ENCODE peak calls at places on chromosomes 12 and 14, in five cellular contexts. One of them, this sample, is unnamed.

GRCh38 chr12:6828671-6829531 is 694 bp downstream of the P3H3 start:
- DNase-seq in natural killer cell: no peak
- DNase-seq in myocyte: peak; percentile 66
- DNase-seq in Jurkat, Clone E6-1: peak; percentile 32
- DNase-seq in left colon: peak; percentile 58
- DNase-seq in this sample: no peak

GRCh38 chr14:101594511-101595148 is 33.3 kb downstream of the DIO3 start:
- DNase-seq in natural killer cell: no peak
- DNase-seq in myocyte: no peak
- DNase-seq in Jurkat, Clone E6-1: no peak
- DNase-seq in left colon: no peak
- DNase-seq in this sample: no peak

GRCh38 chr14:51283402-51283825 is 43.4 kb downstream of the TMX1 start:
- DNase-seq in natural killer cell: no peak
- DNase-seq in myocyte: peak; percentile 90
- DNase-seq in Jurkat, Clone E6-1: peak; percentile 44
- DNase-seq in left colon: no peak
- DNase-seq in this sample: no peak

GRCh38 chr14:88142990-88143389 is 138.1 kb downstream of the GPR65 start:
- DNase-seq in natural killer cell: no peak
- DNase-seq in myocyte: no peak
- DNase-seq in Jurkat, Clone E6-1: no peak
- DNase-seq in left colon: no peak
- DNase-seq in this sample: no peak

GRCh38 chr12:68899251-68899771 is 33.7 kb downstream of the CPM start:
- DNase-seq in natural killer cell: no peak
- DNase-seq in myocyte: peak; percentile 64
- DNase-seq in Jurkat, Clone E6-1: no peak
- DNase-seq in left colon: peak; percentile 73
- DNase-seq in this sample: no peak

GRCh38 chr14:91369628-91370445 is 47.8 kb downstream of the CCDC88C start:
- DNase-seq in natural killer cell: no peak
- DNase-seq in myocyte: no peak
- DNase-seq in Jurkat, Clone E6-1: no peak
- DNase-seq in left colon: no peak
- DNase-seq in this sample: no peak

GRCh38 chr14:37047226-37047625 is 125.2 kb downstream of the SLC25A21 start:
- DNase-seq in natural killer cell: no peak
- DNase-seq in myocyte: no peak
- DNase-seq in Jurkat, Clone E6-1: no peak
- DNase-seq in left colon: no peak
- DNase-seq in this sample: no peak

GRCh38 chr12:26239508-26240328 is 44.3 kb downstream of the SSPN start:
- DNase-seq in natural killer cell: no peak
- DNase-seq in myocyte: peak; percentile 93
- DNase-seq in Jurkat, Clone E6-1: no peak
- DNase-seq in left colon: peak; percentile 49
- DNase-seq in this sample: peak; percentile 13

GRCh38 chr14:91149462-91149861 is 35.6 kb downstream of the DGLUCY start:
- DNase-seq in natural killer cell: no peak
- DNase-seq in myocyte: peak; percentile 91
- DNase-seq in Jurkat, Clone E6-1: no peak
- DNase-seq in left colon: peak; percentile 62
- DNase-seq in this sample: no peak

GRCh38 chr12:115774148-115774905 is 503.2 kb downstream of the MED13L start:
- DNase-seq in natural killer cell: no peak
- DNase-seq in myocyte: no peak
- DNase-seq in Jurkat, Clone E6-1: no peak
- DNase-seq in left colon: no peak
- DNase-seq in this sample: no peak

GRCh38 chr12:103880299-103881142 is 39.5 kb upstream of the NT5DC3 start:
- DNase-seq in natural killer cell: no peak
- DNase-seq in myocyte: no peak
- DNase-seq in Jurkat, Clone E6-1: peak; percentile 29
- DNase-seq in left colon: no peak
- DNase-seq in this sample: no peak

GRCh38 chr14:104724981-104725771 is 1.1 kb downstream of the ADSS1 start:
- DNase-seq in natural killer cell: no peak
- DNase-seq in myocyte: peak; percentile 74
- DNase-seq in Jurkat, Clone E6-1: no peak
- DNase-seq in left colon: no peak
- DNase-seq in this sample: peak; percentile 52

GRCh38 chr12:26273811-26274210 is 78.4 kb downstream of the SSPN start:
- DNase-seq in natural killer cell: no peak
- DNase-seq in myocyte: no peak
- DNase-seq in Jurkat, Clone E6-1: no peak
- DNase-seq in left colon: no peak
- DNase-seq in this sample: no peak

GRCh38 chr14:31042300-31042699 is 16.1 kb upstream of the STRN3 start:
- DNase-seq in natural killer cell: no peak
- DNase-seq in myocyte: no peak
- DNase-seq in Jurkat, Clone E6-1: no peak
- DNase-seq in left colon: no peak
- DNase-seq in this sample: no peak

GRCh38 chr14:92173668-92174067 is 51.9 kb downstream of the CPSF2 start:
- DNase-seq in natural killer cell: no peak
- DNase-seq in myocyte: peak; percentile 10
- DNase-seq in Jurkat, Clone E6-1: no peak
- DNase-seq in left colon: no peak
- DNase-seq in this sample: no peak

GRCh38 chr14:56004807-56005579 is 113.2 kb upstream of the PELI2 start:
- DNase-seq in natural killer cell: no peak
- DNase-seq in myocyte: peak; percentile 59
- DNase-seq in Jurkat, Clone E6-1: peak; percentile 44
- DNase-seq in left colon: peak; percentile 63
- DNase-seq in this sample: no peak

GRCh38 chr12:110790301-110790700 is 47.6 kb upstream of the PPP1CC start:
- DNase-seq in natural killer cell: no peak
- DNase-seq in myocyte: peak; percentile 20
- DNase-seq in Jurkat, Clone E6-1: no peak
- DNase-seq in left colon: no peak
- DNase-seq in this sample: no peak

GRCh38 chr14:87772854-87773253 is 220.1 kb downstream of the GALC start:
- DNase-seq in natural killer cell: no peak
- DNase-seq in myocyte: no peak
- DNase-seq in Jurkat, Clone E6-1: no peak
- DNase-seq in left colon: no peak
- DNase-seq in this sample: no peak

GRCh38 chr12:34391771-34392581 is 369.7 kb downstream of the ALG10 start:
- DNase-seq in natural killer cell: no peak
- DNase-seq in myocyte: no peak
- DNase-seq in Jurkat, Clone E6-1: no peak
- DNase-seq in left colon: peak; percentile 11
- DNase-seq in this sample: no peak

GRCh38 chr14:104576607-104577332 is 2.8 kb upstream of the C14orf180 start:
- DNase-seq in natural killer cell: no peak
- DNase-seq in myocyte: no peak
- DNase-seq in Jurkat, Clone E6-1: no peak
- DNase-seq in left colon: peak; percentile 80
- DNase-seq in this sample: no peak

GRCh38 chr12:62738611-62739010 is 196.3 kb downstream of the PPM1H start:
- DNase-seq in natural killer cell: no peak
- DNase-seq in myocyte: peak; percentile 83
- DNase-seq in Jurkat, Clone E6-1: no peak
- DNase-seq in left colon: no peak
- DNase-seq in this sample: no peak

GRCh38 chr14:99677231-99677891 is 6.7 kb upstream of the CYP46A1 start:
- DNase-seq in natural killer cell: no peak
- DNase-seq in myocyte: no peak
- DNase-seq in Jurkat, Clone E6-1: no peak
- DNase-seq in left colon: no peak
- DNase-seq in this sample: no peak

GRCh38 chr14:22188346-22188745 is 400.7 kb downstream of the DAD1 start:
- DNase-seq in natural killer cell: no peak
- DNase-seq in myocyte: no peak
- DNase-seq in Jurkat, Clone E6-1: no peak
- DNase-seq in left colon: no peak
- DNase-seq in this sample: no peak

GRCh38 chr12:127729381-127729780 is 537.6 kb upstream of the TMEM132C start:
- DNase-seq in natural killer cell: no peak
- DNase-seq in myocyte: peak; percentile 17
- DNase-seq in Jurkat, Clone E6-1: no peak
- DNase-seq in left colon: no peak
- DNase-seq in this sample: no peak

GRCh38 chr14:72535485-72535884 is 358.4 kb downstream of the DPF3 start:
- DNase-seq in natural killer cell: no peak
- DNase-seq in myocyte: no peak
- DNase-seq in Jurkat, Clone E6-1: peak; percentile 82
- DNase-seq in left colon: no peak
- DNase-seq in this sample: no peak

GRCh38 chr12:25264862-25265261 is 14.1 kb upstream of the KRAS start:
- DNase-seq in natural killer cell: no peak
- DNase-seq in myocyte: no peak
- DNase-seq in Jurkat, Clone E6-1: no peak
- DNase-seq in left colon: no peak
- DNase-seq in this sample: no peak

GRCh38 chr14:66508846-66509621 is 1.1 kb downstream of the GPHN start:
- DNase-seq in natural killer cell: peak; percentile 22
- DNase-seq in myocyte: peak; percentile 26
- DNase-seq in Jurkat, Clone E6-1: no peak
- DNase-seq in left colon: peak; percentile 48
- DNase-seq in this sample: peak; percentile 21

GRCh38 chr12:93016752-93017350 is 87.8 kb upstream of the EEA1 start:
- DNase-seq in natural killer cell: no peak
- DNase-seq in myocyte: no peak
- DNase-seq in Jurkat, Clone E6-1: no peak
- DNase-seq in left colon: no peak
- DNase-seq in this sample: no peak

GRCh38 chr14:50932592-50933500 is 11.4 kb downstream of the PYGL start:
- DNase-seq in natural killer cell: no peak
- DNase-seq in myocyte: no peak
- DNase-seq in Jurkat, Clone E6-1: no peak
- DNase-seq in left colon: no peak
- DNase-seq in this sample: no peak

GRCh38 chr12:31005256-31005943 is 68.3 kb upstream of the DDX11 start:
- DNase-seq in natural killer cell: no peak
- DNase-seq in myocyte: no peak
- DNase-seq in Jurkat, Clone E6-1: no peak
- DNase-seq in left colon: no peak
- DNase-seq in this sample: no peak

GRCh38 chr12:32987526-32987925 is 90.9 kb upstream of the PKP2 start:
- DNase-seq in natural killer cell: no peak
- DNase-seq in myocyte: no peak
- DNase-seq in Jurkat, Clone E6-1: no peak
- DNase-seq in left colon: no peak
- DNase-seq in this sample: no peak

GRCh38 chr14:66916421-66916820 is 272.8 kb upstream of the GARIN2 start:
- DNase-seq in natural killer cell: no peak
- DNase-seq in myocyte: no peak
- DNase-seq in Jurkat, Clone E6-1: no peak
- DNase-seq in left colon: no peak
- DNase-seq in this sample: no peak

GRCh38 chr12:54588110-54588831 is at the start of gene PPP1R1A:
- DNase-seq in natural killer cell: no peak
- DNase-seq in myocyte: no peak
- DNase-seq in Jurkat, Clone E6-1: no peak
- DNase-seq in left colon: no peak
- DNase-seq in this sample: no peak

GRCh38 chr14:39562175-39562574 is 129.9 kb upstream of the FBXO33 start:
- DNase-seq in natural killer cell: no peak
- DNase-seq in myocyte: no peak
- DNase-seq in Jurkat, Clone E6-1: no peak
- DNase-seq in left colon: no peak
- DNase-seq in this sample: no peak

GRCh38 chr12:32155911-32156585 is 49.4 kb downstream of the BICD1 start:
- DNase-seq in natural killer cell: no peak
- DNase-seq in myocyte: no peak
- DNase-seq in Jurkat, Clone E6-1: no peak
- DNase-seq in left colon: no peak
- DNase-seq in this sample: no peak

GRCh38 chr12:46585854-46586621 is 213.5 kb upstream of the SLC38A2 start:
- DNase-seq in natural killer cell: peak; percentile 30
- DNase-seq in myocyte: no peak
- DNase-seq in Jurkat, Clone E6-1: peak; percentile 59
- DNase-seq in left colon: peak; percentile 57
- DNase-seq in this sample: no peak

GRCh38 chr14:75456069-75457023 is 28.5 kb downstream of the JDP2 start:
- DNase-seq in natural killer cell: no peak
- DNase-seq in myocyte: no peak
- DNase-seq in Jurkat, Clone E6-1: no peak
- DNase-seq in left colon: no peak
- DNase-seq in this sample: no peak

GRCh38 chr12:106871477-106871876 is 84.2 kb upstream of the TMEM263 start:
- DNase-seq in natural killer cell: no peak
- DNase-seq in myocyte: peak; percentile 43
- DNase-seq in Jurkat, Clone E6-1: no peak
- DNase-seq in left colon: no peak
- DNase-seq in this sample: no peak

This sample was measured in anterior cingulate cortex.